ENCODE peak calls at places on chromosome 19, in six cellular contexts. N is OCI-M1, H is NCI-H1092 treated with DMSO at 0.1 percent for 48 hours, B is T-helper 9 cell, Y is left ventricle myocardium superior, O is EL. J is an unnamed sample.

GRCh38 chr19:294819-295686 is 3.9 kb upstream of the PLPP2 start:
- DNase-seq in O (no peak), H (peak), N (no peak), B (peak), Y (peak), J (no peak)

GRCh38 chr19:45477713-45478453 is 10.1 kb downstream of the FOSB start:
- DNase-seq in Y (no peak), H (no peak), O (no peak), B (no peak), N (no peak), J (no peak)

GRCh38 chr19:11657307-11657706 is 60.0 kb downstream of the ZNF627 start:
- DNase-seq in Y (no peak), B (no peak), N (peak), O (no peak), H (peak), J (no peak)

GRCh38 chr19:37979547-37980082 is 72.6 kb downstream of the SIPA1L3 start:
- DNase-seq in Y (no peak), B (no peak), N (no peak), H (no peak), O (no peak), J (peak)

GRCh38 chr19:16726916-16727315 is 7.3 kb downstream of the NWD1 start:
- DNase-seq in B (no peak), N (no peak), Y (no peak), H (peak), O (no peak), J (no peak)

GRCh38 chr19:23758187-23759074 is at the start of gene ZNF681:
- DNase-seq in B (peak), H (peak), Y (peak), N (peak), O (peak), J (peak)

GRCh38 chr19:44628793-44629192 is 14.9 kb upstream of the PVR start:
- DNase-seq in H (no peak), Y (no peak), B (no peak), N (no peak), O (no peak), J (no peak)

GRCh38 chr19:46716013-46716671 is 772 bp downstream of the PRKD2 start:
- DNase-seq in B (no peak), Y (no peak), H (no peak), O (no peak), N (peak), J (no peak)

GRCh38 chr19:17526922-17527321 is 15.5 kb downstream of the PGLS start:
- DNase-seq in B (no peak), H (no peak), Y (no peak), O (no peak), N (no peak), J (no peak)

GRCh38 chr19:44072543-44073401 is 813 bp downstream of the ZNF284 start:
- DNase-seq in H (no peak), N (peak), B (no peak), Y (no peak), O (peak), J (peak)

GRCh38 chr19:36379510-36379819 is 464 bp upstream of the ZFP14 start:
- DNase-seq in Y (no peak), H (no peak), B (no peak), N (no peak), O (no peak), J (no peak)

GRCh38 chr19:10105241-10106099 is 692 bp upstream of the PPAN start:
- DNase-seq in Y (no peak), H (no peak), N (peak), B (peak), O (no peak), J (no peak)

GRCh38 chr19:4393947-4394590 is 6.3 kb downstream of the SH3GL1 start:
- DNase-seq in B (no peak), H (no peak), O (no peak), Y (no peak), N (no peak), J (no peak)

GRCh38 chr19:35204799-35205732 is 23.5 kb downstream of the FAM187B start:
- DNase-seq in O (no peak), B (no peak), Y (no peak), N (peak), H (no peak), J (no peak)

GRCh38 chr19:56476671-56477428 is at the start of gene ZNF667:
- DNase-seq in H (peak), Y (no peak), B (no peak), O (peak), N (peak), J (no peak)

GRCh38 chr19:12701596-12702282 is 5.3 kb upstream of the FBXW9 start:
- DNase-seq in Y (no peak), O (no peak), N (no peak), H (no peak), B (no peak), J (no peak)

GRCh38 chr19:38665219-38665931 is 17.9 kb downstream of the ACTN4 start:
- DNase-seq in H (no peak), B (no peak), Y (no peak), N (no peak), O (no peak), J (no peak)

GRCh38 chr19:31154021-31154420 is 195.2 kb downstream of the TSHZ3 start:
- DNase-seq in N (no peak), B (no peak), H (no peak), Y (no peak), O (peak), J (no peak)

GRCh38 chr19:33471111-33471996 is 50.2 kb downstream of the PEPD start:
- DNase-seq in H (no peak), O (no peak), N (no peak), B (no peak), Y (no peak), J (no peak)

GRCh38 chr19:10043286-10043927 is 30.1 kb downstream of the RDH8 start:
- DNase-seq in H (peak), B (no peak), O (peak), N (peak), Y (no peak), J (no peak)

GRCh38 chr19:19649159-19649558 is 5.7 kb upstream of the GMIP start:
- DNase-seq in N (no peak), O (no peak), Y (no peak), B (no peak), H (no peak), J (no peak)

GRCh38 chr19:50963381-50963780 is 6.0 kb downstream of the KLK6 start:
- DNase-seq in O (no peak), Y (no peak), B (no peak), N (no peak), H (no peak), J (no peak)

GRCh38 chr19:12065100-12065538 is 588 bp downstream of the ZNF844 start:
- DNase-seq in H (peak), N (peak), Y (no peak), B (no peak), O (peak), J (no peak)

GRCh38 chr19:8259922-8260247 is 48.3 kb downstream of the CD320 start:
- DNase-seq in N (no peak), O (no peak), B (no peak), H (no peak), Y (no peak), J (no peak)

GRCh38 chr19:4909172-4909896 is at the start of gene UHRF1:
- DNase-seq in O (peak), N (peak), B (no peak), Y (no peak), H (peak), J (peak)

GRCh38 chr19:16603090-16603489 is 24.9 kb downstream of the MED26 start:
- DNase-seq in O (no peak), H (no peak), N (no peak), Y (peak), B (no peak), J (no peak)

GRCh38 chr19:35153701-35154534 is 617 bp upstream of the FXYD5 start:
- DNase-seq in H (no peak), B (peak), N (peak), Y (peak), O (peak), J (no peak)

GRCh38 chr19:3324405-3324856 is 42.0 kb upstream of the NFIC start:
- DNase-seq in O (peak), H (no peak), B (peak), Y (peak), N (peak), J (no peak)

GRCh38 chr19:6459356-6460098 is at the start of gene SLC25A23:
- DNase-seq in B (peak), N (peak), O (peak), H (peak), Y (peak), J (no peak)

GRCh38 chr19:460877-461609 is at the start of gene SHC2:
- DNase-seq in H (no peak), Y (peak), B (no peak), O (no peak), N (no peak), J (no peak)

GRCh38 chr19:47676811-47677210 is 36.4 kb upstream of the EHD2 start:
- DNase-seq in N (no peak), O (no peak), Y (no peak), H (no peak), B (no peak), J (no peak)

GRCh38 chr19:10111405-10111811 is at the start of gene P2RY11:
- DNase-seq in O (no peak), H (no peak), B (peak), N (no peak), Y (no peak), J (no peak)

J was measured in Caki2.